ENCODE peak calls at places on chromosomes 1 and 21, in seven cellular contexts. Z is HCT116, N is GM12878, S is SK-N-SH, Y is H1, J is HepG2, F is K562. O is an unnamed sample.

GRCh38 chr1:28370220-28371010 is 875 bp downstream of the PHACTR4 start:
- DNase-seq in F (peak; percentile 42), S (peak; percentile 76), Y (no peak), Z (no peak), N (no peak), J (no peak), O (no peak)

GRCh38 chr1:1198423-1199140 is 7.8 kb downstream of the TNFRSF18 start:
- DNase-seq in Y (peak; percentile 44), F (no peak), J (no peak), Z (no peak), N (no peak), S (peak; percentile 46), O (no peak)

GRCh38 chr1:176110203-176110602 is 96.9 kb downstream of the COP1 start:
- DNase-seq in Y (no peak), N (no peak), J (no peak), F (no peak), S (no peak), Z (no peak), O (no peak)

GRCh38 chr1:209882942-209883340 is 55.1 kb upstream of the SYT14 start:
- DNase-seq in Z (no peak), F (no peak), Y (no peak), N (no peak), S (no peak), J (no peak), O (no peak)

GRCh38 chr1:76229279-76229977 is 154.9 kb downstream of the ST6GALNAC3 start:
- DNase-seq in Z (no peak), Y (no peak), J (no peak), F (no peak), N (no peak), S (no peak), O (no peak)

GRCh38 chr1:161915978-161916377 is 107.7 kb downstream of the OLFML2B start:
- DNase-seq in Y (no peak), J (no peak), Z (no peak), N (no peak), F (no peak), S (no peak), O (no peak)

GRCh38 chr1:152871731-152872126 is 6.4 kb upstream of the SMCP start:
- DNase-seq in N (no peak), F (no peak), S (no peak), Y (no peak), Z (no peak), J (no peak), O (no peak)

GRCh38 chr1:912740-913301 is 10.9 kb upstream of the SAMD11 start:
- DNase-seq in N (no peak), Z (no peak), F (no peak), Y (peak; percentile 63), J (peak; percentile 56), S (no peak), O (no peak)

GRCh38 chr1:173475564-173476196 is 1.5 kb upstream of the PRDX6 start:
- DNase-seq in J (peak; percentile 33), S (peak; percentile 17), Z (no peak), Y (no peak), N (no peak), F (no peak), O (no peak)

GRCh38 chr1:91011726-91012125 is 10.1 kb downstream of the ZNF644 start:
- DNase-seq in Z (no peak), Y (no peak), J (no peak), N (no peak), F (no peak), S (no peak), O (no peak)

GRCh38 chr1:30514137-30514654 is 209.2 kb downstream of the MATN1 start:
- DNase-seq in N (no peak), Z (no peak), Y (peak; percentile 28), F (no peak), S (no peak), J (no peak), O (no peak)

GRCh38 chr1:200075938-200076546 is 48.5 kb downstream of the NR5A2 start:
- DNase-seq in F (no peak), Y (no peak), N (no peak), Z (peak; percentile 58), J (peak; percentile 58), S (no peak), O (no peak)

GRCh38 chr1:91872560-91873081 is 13.3 kb downstream of the TGFBR3 start:
- DNase-seq in J (peak; percentile 66), N (no peak), Z (no peak), Y (no peak), F (peak; percentile 12), S (no peak), O (no peak)

GRCh38 chr1:87641996-87642395 is 313.3 kb downstream of the LMO4 start:
- DNase-seq in Z (no peak), J (no peak), F (no peak), N (no peak), Y (no peak), S (no peak), O (no peak)

GRCh38 chr1:101175474-101175873 is 61.3 kb upstream of the S1PR1 start:
- DNase-seq in Z (no peak), Y (no peak), S (no peak), F (no peak), N (no peak), J (no peak), O (no peak)

GRCh38 chr1:31101147-31101502 is 35.6 kb upstream of the PUM1 start:
- DNase-seq in S (peak; percentile 41), N (no peak), F (peak; percentile 85), Z (no peak), Y (no peak), J (peak; percentile 33), O (peak; percentile 27)

GRCh38 chr1:88998716-88999115 is 6.3 kb upstream of the KYAT3 start:
- DNase-seq in J (peak; percentile 64), S (peak; percentile 53), Y (no peak), N (no peak), F (peak; percentile 44), Z (peak; percentile 49), O (peak; percentile 75)

GRCh38 chr1:42925132-42925769 is 33.4 kb downstream of the SLC2A1 start:
- DNase-seq in N (no peak), Z (no peak), Y (peak; percentile 48), J (no peak), S (no peak), F (no peak), O (no peak)

DNA sequence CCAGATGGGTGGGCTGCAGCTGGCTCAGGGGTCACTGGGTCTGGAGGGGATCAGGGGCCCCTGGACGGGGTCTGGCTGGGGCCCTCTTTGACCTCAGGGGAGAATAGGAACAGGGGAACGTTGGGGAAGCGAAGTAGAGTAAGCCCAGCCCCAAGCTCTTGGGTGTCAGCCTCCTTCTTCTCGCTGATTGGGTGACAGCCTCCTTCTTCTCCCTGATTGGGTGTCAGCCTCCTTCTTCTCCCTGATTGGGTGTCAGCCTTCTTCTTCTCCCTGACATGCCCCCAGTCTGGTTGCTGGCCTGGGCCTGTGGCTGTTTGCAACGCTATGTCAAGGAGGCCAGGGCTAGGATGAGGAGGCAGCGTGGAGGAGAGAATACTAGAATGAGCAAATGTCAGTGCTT is 76.7 kb upstream of the CASZ1 start:
- DNase-seq in Z (peak; percentile 18), F (peak; percentile 63), J (no peak), S (no peak), Y (no peak), N (no peak), O (no peak)
- TF ChIP-seq JUND in Z (no peak), F (no peak), J (no peak), S (no peak), Y (no peak), N (no peak), O (no peak)

GRCh38 chr21:45454081-45454923 is 49.3 kb downstream of the COL18A1 start:
- DNase-seq in Z (no peak), S (no peak), F (no peak), N (no peak), J (no peak), Y (no peak), O (no peak)
- TF ChIP-seq JUND in Z (no peak), S (no peak), F (no peak), N (no peak), J (no peak), Y (no peak), O (no peak)

DNA sequence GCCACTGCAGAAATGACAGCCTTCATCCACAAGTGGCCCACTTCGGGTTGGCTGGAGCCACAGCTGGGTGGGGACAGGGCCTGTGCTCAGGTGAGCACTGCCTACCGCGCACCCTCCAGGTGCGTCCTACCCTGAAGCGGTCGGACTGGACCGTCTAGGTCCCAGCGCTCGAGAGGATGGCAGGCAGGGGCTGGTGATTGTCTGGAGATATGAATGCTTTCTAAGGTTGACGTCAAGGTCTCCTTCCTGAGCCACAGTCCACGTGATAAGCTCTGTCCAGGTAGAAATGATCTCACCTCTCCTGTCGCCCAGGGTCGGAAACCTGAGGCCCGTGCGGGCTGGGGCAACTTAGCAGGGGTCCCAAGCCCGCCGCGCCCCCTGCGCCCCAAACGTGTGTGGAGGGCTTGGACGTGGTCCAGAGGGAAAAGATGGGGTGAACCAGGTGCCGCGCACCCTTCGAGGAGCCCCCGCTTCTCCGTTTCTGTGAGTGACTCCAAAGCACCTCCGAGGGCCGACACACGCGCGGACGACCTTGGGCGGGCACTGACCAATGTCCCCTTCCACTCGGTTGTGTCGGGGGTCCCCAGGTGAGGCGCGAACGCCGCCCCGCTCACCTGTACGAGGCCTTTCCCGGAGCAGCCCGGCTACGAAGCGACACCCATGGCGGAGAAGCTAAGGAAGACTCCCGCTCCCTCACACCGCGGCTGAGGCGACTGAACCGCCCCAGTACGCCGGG is 853 bp upstream of the DOP1B start:
- DNase-seq in F (no peak), S (no peak), N (no peak), Z (no peak), J (no peak), Y (peak; percentile 64), O (peak; percentile 51)
- TF ChIP-seq JUND in F (no peak), S (no peak), N (no peak), Z (no peak), J (no peak), Y (no peak), O (no peak)

DNA sequence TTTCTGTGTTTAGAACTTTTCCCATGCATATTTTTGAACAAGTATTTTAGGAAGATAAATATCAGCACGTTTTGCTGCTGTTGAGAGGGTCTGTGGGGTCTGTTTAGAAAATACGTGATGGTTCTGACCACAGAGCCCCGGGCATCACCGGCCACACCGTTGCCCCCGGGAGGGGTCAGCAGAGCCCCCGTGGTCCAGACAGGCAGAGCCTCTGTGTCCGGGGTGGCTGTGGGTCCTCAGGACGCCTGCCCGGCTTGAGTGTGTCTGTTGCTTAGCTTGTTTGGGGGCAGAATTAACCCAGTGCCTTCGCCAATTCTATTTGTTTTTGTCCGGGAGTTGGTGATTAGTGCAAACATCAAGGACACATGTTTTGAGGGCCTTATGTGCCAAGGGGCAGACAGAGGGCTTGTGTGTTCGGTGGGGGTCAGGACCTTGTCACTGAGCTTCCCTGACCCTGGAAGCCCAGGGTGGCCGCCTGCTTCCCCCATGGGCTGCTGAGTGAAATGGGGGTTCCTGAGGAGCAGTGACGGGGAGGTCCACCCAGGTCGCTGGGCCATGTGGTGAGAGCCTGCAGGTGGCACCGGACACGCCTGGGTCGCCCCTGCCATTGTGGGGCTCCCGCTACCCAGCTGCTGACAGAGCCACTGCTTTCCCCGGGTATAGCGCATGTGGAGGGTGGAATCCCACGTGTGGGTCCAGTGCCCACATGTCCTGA is 122.2 kb downstream of the SIK1 start:
- DNase-seq in F (no peak), Z (no peak), J (no peak), Y (no peak), S (no peak), N (no peak), O (no peak)
- TF ChIP-seq JUND in F (no peak), Z (no peak), J (no peak), Y (no peak), S (no peak), N (no peak), O (no peak)